ENCODE peak calls at places on chromosomes 2 and 18, in ten cellular contexts. B, M, O, N, P, V, I, H, R and Q are unnamed samples.

GRCh38 chr2:38932586-38932985 is 42.9 kb downstream of the ARHGEF33 start:
- DNase-seq in O (no peak), H (no peak), N (no peak), R (no peak), I (no peak), B (no peak), M (no peak), V (no peak), P (no peak), Q (no peak)

GRCh38 chr2:28338046-28338753 is 54.5 kb upstream of the FOSL2 start:
- DNase-seq in I (peak; percentile 72), H (peak; percentile 60), R (no peak), O (no peak), N (no peak), P (no peak), M (no peak), V (peak; percentile 68), B (no peak), Q (no peak)

GRCh38 chr2:60309326-60309725 is 244.1 kb downstream of the BCL11A start:
- DNase-seq in M (no peak), N (no peak), B (no peak), V (no peak), O (no peak), P (no peak), I (no peak), R (no peak), H (no peak), Q (no peak)

GRCh38 chr2:238949710-238950345 is 101.9 kb downstream of the TWIST2 start:
- DNase-seq in V (no peak), R (no peak), P (no peak), B (no peak), O (no peak), N (no peak), I (peak; percentile 8), M (no peak), H (no peak), Q (no peak)

GRCh38 chr18:28855524-28855923 is 678.6 kb upstream of the CDH2 start:
- DNase-seq in V (no peak), I (no peak), H (no peak), R (no peak), B (no peak), M (no peak), P (no peak), O (no peak), N (no peak), Q (no peak)

GRCh38 chr2:190355968-190356657 is 12.7 kb downstream of the INPP1 start:
- DNase-seq in N (peak; percentile 68), M (no peak), O (no peak), H (no peak), R (no peak), I (no peak), P (no peak), V (no peak), B (no peak), Q (no peak)

GRCh38 chr18:36321636-36322407 is 24.3 kb downstream of the FHOD3 start:
- DNase-seq in B (no peak), R (no peak), V (no peak), M (peak; percentile 56), H (no peak), N (no peak), O (no peak), P (no peak), I (no peak), Q (no peak)

GRCh38 chr2:178764097-178764496 is 43.1 kb downstream of the TTN start:
- DNase-seq in P (no peak), I (no peak), M (no peak), B (no peak), V (no peak), O (no peak), N (no peak), H (no peak), R (no peak), Q (no peak)

GRCh38 chr2:9474361-9475117 is at the start of gene IAH1:
- DNase-seq in I (peak; percentile 63), B (peak; percentile 64), O (peak; percentile 75), P (peak; percentile 69), V (no peak), N (peak; percentile 31), H (peak; percentile 71), M (peak; percentile 70), R (no peak), Q (peak; percentile 81)
- TF ChIP-seq POLR2A in I (peak; percentile 78), B (no peak), O (peak; percentile 83), P (peak; percentile 60), V (no peak), N (no peak), H (no peak), M (peak; percentile 81), R (no peak), Q (peak; percentile 58)

DNA sequence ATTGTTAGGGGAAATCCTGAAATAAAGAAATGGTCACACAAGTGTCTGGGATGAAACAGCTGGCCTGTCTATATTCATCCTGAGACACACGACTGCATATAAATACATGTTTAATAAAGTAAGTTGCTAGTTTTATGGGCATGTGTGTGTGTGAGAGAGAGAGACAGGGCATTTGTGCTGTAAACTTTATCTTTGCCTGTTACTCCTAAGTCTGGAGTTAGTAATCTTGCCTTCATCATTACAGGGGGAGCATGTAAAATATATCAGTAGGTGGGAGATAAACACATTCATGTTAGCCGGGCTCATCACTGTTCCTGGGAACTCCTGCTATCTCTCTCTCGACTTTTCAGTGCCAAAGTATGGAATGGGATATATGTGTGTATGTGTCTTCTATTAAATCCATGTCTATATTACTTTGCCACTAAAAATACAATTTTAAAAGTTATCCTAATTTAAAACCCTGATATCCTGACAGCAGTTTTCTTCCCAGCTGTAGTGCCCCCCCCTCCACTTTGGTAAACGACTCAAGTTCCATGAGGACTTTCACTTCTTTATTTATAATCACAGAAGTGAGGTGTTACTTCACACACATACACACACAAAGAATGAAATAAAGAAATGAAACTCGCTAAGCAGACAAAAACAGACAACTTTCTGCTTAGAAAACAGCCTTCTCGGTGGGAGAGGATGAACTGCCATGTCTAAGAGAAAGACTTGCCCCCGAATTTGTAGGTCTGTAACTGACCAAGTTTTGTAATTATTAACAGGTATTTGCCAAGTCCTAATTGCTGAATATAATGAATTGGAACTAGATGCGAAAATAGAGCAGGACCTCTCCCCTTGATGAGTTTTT is 949 bp downstream of the ZEB2 start:
- DNase-seq in V (no peak), R (no peak), H (no peak), P (peak; percentile 50), O (no peak), B (no peak), N (peak; percentile 57), I (no peak), M (no peak), Q (peak; percentile 75)
- TF ChIP-seq POLR2A in V (no peak), R (no peak), H (peak; percentile 28), P (no peak), O (no peak), B (no peak), N (no peak), I (no peak), M (no peak), Q (peak; percentile 44)

DNA sequence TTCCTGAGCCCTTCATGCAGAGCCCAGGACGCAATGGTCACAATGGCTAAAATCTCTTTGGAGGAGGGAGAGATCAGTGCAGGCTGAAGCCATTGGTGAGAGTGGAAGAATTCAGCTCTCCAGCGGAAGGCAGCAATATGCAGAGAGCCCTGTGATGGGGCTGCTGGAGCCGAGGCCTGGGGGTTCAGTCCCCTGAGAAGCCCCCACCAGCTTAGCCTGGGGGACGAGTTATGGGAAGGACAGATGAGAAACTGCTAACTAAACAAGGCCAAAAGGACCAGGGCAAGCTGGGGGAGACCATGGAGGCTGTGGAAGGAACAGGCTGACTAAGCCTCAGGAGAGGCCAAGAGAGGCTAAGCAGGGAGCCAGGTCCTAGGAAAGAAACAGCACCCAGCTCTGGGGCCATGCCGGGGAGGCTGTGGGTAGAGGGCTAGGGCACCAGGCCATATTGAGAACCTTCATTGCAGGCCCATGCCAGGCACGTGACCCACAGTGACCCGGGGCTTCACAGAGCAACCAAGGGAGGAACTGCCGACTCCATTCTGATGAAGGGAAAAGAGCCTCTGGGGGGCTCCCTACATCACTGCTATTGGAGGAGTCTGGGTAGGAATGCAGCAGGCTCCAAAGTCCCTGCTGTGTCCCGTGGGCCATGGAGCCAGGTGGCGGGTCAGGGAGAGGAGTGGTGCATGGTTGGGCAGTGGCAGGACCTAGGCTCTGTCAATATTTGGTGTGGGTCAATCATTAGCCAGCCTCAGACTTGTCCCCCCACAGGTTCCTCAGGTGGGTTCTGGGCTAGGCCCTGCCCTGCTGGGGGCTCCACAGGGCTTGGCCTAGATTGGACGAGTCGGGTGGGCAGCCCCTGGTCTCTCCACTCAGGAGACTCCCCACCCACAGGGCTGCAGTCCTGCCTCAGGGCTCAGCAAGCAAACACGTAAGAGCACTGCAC is 19.8 kb downstream of the PROC start:
- DNase-seq in M (no peak), N (no peak), P (no peak), V (no peak), B (no peak), O (no peak), I (no peak), R (no peak), H (peak; percentile 32), Q (no peak)
- TF ChIP-seq POLR2A in M (no peak), N (no peak), P (no peak), V (no peak), B (no peak), O (no peak), I (no peak), R (no peak), H (no peak), Q (no peak)

GRCh38 chr2:202909394-202910192 is 1.9 kb downstream of the WDR12 start:
- DNase-seq in B (no peak), V (no peak), P (no peak), O (no peak), I (no peak), M (no peak), N (peak; percentile 66), R (no peak), H (no peak), Q (no peak)

GRCh38 chr2:202910687-202911086 is 786 bp downstream of the WDR12 start:
- DNase-seq in V (no peak), B (no peak), R (no peak), P (no peak), O (no peak), M (no peak), I (no peak), N (no peak), H (no peak), Q (peak; percentile 13)

GRCh38 chr2:202911203-202911512 is 315 bp downstream of the WDR12 start:
- DNase-seq in P (no peak), B (no peak), O (no peak), R (no peak), N (no peak), H (no peak), M (no peak), V (no peak), I (no peak), Q (no peak)

GRCh38 chr2:202908186-202908585 is 3.3 kb downstream of the WDR12 start:
- DNase-seq in B (no peak), H (no peak), I (no peak), M (no peak), R (no peak), V (no peak), O (no peak), N (no peak), P (no peak), Q (no peak)

DNA sequence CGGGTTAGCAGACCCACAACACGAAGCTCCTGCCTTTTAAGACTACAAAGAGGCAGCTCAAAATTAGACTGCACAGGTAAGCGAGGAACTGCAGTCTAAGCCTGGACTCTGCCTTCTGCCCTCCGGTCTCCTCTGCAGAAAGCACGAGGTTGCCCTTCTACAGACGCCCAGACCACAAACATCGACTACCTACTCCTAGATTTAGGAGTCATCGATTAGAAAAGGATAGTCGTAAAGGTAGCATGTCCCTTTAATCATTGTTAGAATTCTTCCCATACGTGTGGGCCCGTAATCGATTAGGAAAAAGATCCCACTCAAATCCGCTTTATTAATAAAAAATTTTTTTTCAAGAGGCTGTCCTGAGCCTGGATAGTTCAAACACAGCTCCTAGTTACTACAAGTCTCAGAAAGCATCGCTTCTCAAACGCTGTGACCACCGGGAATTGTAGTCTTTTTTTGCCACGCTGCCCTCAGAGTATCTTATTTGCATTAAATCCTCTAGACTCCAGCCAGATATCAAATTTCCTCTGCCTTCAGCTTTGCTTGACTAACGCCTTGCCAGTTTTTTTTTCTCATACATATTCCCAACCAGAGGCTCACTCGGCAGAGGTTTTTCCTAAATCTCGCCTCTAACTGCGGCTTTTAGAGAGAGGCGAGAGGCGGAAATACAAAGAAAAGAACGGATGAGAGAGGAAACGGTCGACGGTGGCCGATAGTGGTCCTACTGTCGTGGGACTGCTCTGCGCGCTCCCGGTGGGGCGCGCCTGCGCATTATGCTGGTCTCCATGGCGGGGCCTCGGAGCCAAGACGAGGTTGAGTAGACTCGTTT is at the start of the genes CARF and WDR12:
- DNase-seq in O (peak; percentile 87), N (peak; percentile 96), B (peak; percentile 70), I (peak; percentile 92), P (peak; percentile 94), V (peak; percentile 85), H (peak; percentile 95), R (peak; percentile 75), M (peak; percentile 63), Q (peak; percentile 95)
- TF ChIP-seq POLR2A in O (peak; percentile 43), N (peak; percentile 81), B (peak; percentile 83), I (peak; percentile 31), P (peak; percentile 59), V (peak; percentile 70), H (peak; percentile 72), R (peak; percentile 81), M (peak; percentile 54), Q (peak; percentile 40)